ENCODE peak calls at places on chromosomes 6 and 20, in seven cellular contexts. G, N, S, D, T, A and Z are unnamed samples.

GRCh38 chr20:46040902-46041535 is 12.0 kb downstream of the SLC12A5 start:
- DNase-seq in G (no peak), T (peak; percentile 27), D (peak; percentile 57), A (no peak), N (peak; percentile 39), S (no peak), Z (peak; percentile 41)

GRCh38 chr6:99349620-99350141 is at the start of gene FAXC:
- DNase-seq in G (no peak), A (no peak), D (peak; percentile 65), T (no peak), N (no peak), S (peak; percentile 36), Z (no peak)

GRCh38 chr6:122553697-122554096 is 56.5 kb upstream of the PKIB start:
- DNase-seq in A (no peak), T (no peak), N (no peak), S (no peak), G (no peak), D (no peak), Z (no peak)

GRCh38 chr6:160005861-160006540 is 37.1 kb downstream of the IGF2R start:
- DNase-seq in T (no peak), N (no peak), S (no peak), A (no peak), G (no peak), D (peak; percentile 56), Z (peak; percentile 43)

GRCh38 chr20:16929756-16930155 is 181.6 kb downstream of the OTOR start:
- DNase-seq in D (peak; percentile 66), S (no peak), A (no peak), G (no peak), N (no peak), T (no peak), Z (no peak)

GRCh38 chr6:83097675-83098074 is 30.2 kb downstream of the DOP1A start:
- DNase-seq in N (no peak), D (no peak), T (no peak), S (no peak), A (no peak), G (no peak), Z (no peak)

GRCh38 chr6:168709440-168709839 is 268.5 kb downstream of the SMOC2 start:
- DNase-seq in S (no peak), N (no peak), G (no peak), A (no peak), T (no peak), D (no peak), Z (no peak)

GRCh38 chr6:147421903-147422302 is 86.6 kb upstream of the SAMD5 start:
- DNase-seq in A (no peak), T (no peak), D (no peak), N (no peak), G (no peak), S (no peak), Z (no peak)

GRCh38 chr20:3916347-3916746 is 27.2 kb downstream of the PANK2 start:
- DNase-seq in G (no peak), D (no peak), N (no peak), A (no peak), S (no peak), T (no peak), Z (no peak)

GRCh38 chr6:6915813-6916547 is 191.8 kb upstream of the RREB1 start:
- DNase-seq in A (no peak), S (peak; percentile 51), G (peak; percentile 57), T (no peak), N (no peak), D (peak; percentile 63), Z (peak; percentile 74)

GRCh38 chr6:125095501-125096301 is 57.9 kb upstream of the TPD52L1 start:
- DNase-seq in G (no peak), N (no peak), A (no peak), S (no peak), T (no peak), D (peak; percentile 48), Z (peak; percentile 82)

GRCh38 chr20:34654207-34654744 is 22.6 kb downstream of the PIGU start:
- DNase-seq in G (no peak), A (no peak), S (no peak), T (no peak), D (no peak), N (no peak), Z (no peak)

GRCh38 chr6:118468682-118469465 is 79.2 kb upstream of the PLN start:
- DNase-seq in A (no peak), N (no peak), S (peak; percentile 96), T (no peak), D (no peak), G (no peak), Z (no peak)